ENCODE peak calls at places on chromosomes 1 and 21, in six cellular contexts. One of them, this sample, is unnamed. For H3K4me1 and H3K79me1, the result is how much of the 10 kb centered on the place peaks cover.

GRCh38 chr1:8412183-8412831 is 94.4 kb downstream of the SLC45A1 start:
- DNase-seq in IMR-90: peak
- DNase-seq in neuronal stem cell: no peak
- DNase-seq in H1: no peak
- DNase-seq in trophoblast cell: no peak
- DNase-seq in H9: no peak
- DNase-seq in this sample: peak

GRCh38 chr1:233707906-233708292 is 94.0 kb downstream of the KCNK1 start:
- DNase-seq in IMR-90: no peak
- DNase-seq in neuronal stem cell: no peak
- DNase-seq in H1: no peak
- DNase-seq in trophoblast cell: no peak
- DNase-seq in H9: no peak
- DNase-seq in this sample: no peak

GRCh38 chr1:110798691-110799256 is 74.2 kb upstream of the CD53 start:
- DNase-seq in IMR-90: no peak
- DNase-seq in neuronal stem cell: no peak
- DNase-seq in H1: no peak
- DNase-seq in trophoblast cell: no peak
- DNase-seq in H9: no peak
- DNase-seq in this sample: no peak

GRCh38 chr1:245583081-245583480 is 428.3 kb downstream of the KIF26B start:
- DNase-seq in IMR-90: peak
- DNase-seq in neuronal stem cell: no peak
- DNase-seq in H1: no peak
- DNase-seq in trophoblast cell: peak
- DNase-seq in H9: no peak
- DNase-seq in this sample: no peak

GRCh38 chr21:29526545-29526944 is 227.8 kb downstream of the BACH1 start:
- DNase-seq in IMR-90: no peak
- DNase-seq in neuronal stem cell: no peak
- DNase-seq in H1: no peak
- DNase-seq in trophoblast cell: no peak
- DNase-seq in H9: no peak
- DNase-seq in this sample: no peak

GRCh38 chr1:58982259-58982998 is 198.6 kb upstream of the JUN start:
- DNase-seq in IMR-90: no peak
- DNase-seq in neuronal stem cell: no peak
- DNase-seq in H1: no peak
- DNase-seq in trophoblast cell: no peak
- DNase-seq in H9: no peak
- DNase-seq in this sample: peak

GRCh38 chr1:66996018-66996682 is 57.8 kb downstream of the SLC35D1 start:
- DNase-seq in IMR-90: peak
- DNase-seq in neuronal stem cell: peak
- DNase-seq in H1: peak
- DNase-seq in trophoblast cell: peak
- DNase-seq in H9: peak
- DNase-seq in this sample: peak

GRCh38 chr1:82920418-82921248 is 1078.3 kb downstream of the TTLL7 start:
- DNase-seq in IMR-90: no peak
- DNase-seq in neuronal stem cell: no peak
- DNase-seq in H1: no peak
- DNase-seq in trophoblast cell: no peak
- DNase-seq in H9: no peak
- DNase-seq in this sample: peak

GRCh38 chr21:32048353-32048752 is 175.5 kb downstream of the HUNK start:
- DNase-seq in IMR-90: no peak
- DNase-seq in neuronal stem cell: no peak
- DNase-seq in H1: no peak
- DNase-seq in trophoblast cell: no peak
- DNase-seq in H9: peak
- DNase-seq in this sample: no peak

GRCh38 chr1:158112994-158113758 is 67.5 kb upstream of the CD1D start:
- DNase-seq in IMR-90: peak
- DNase-seq in neuronal stem cell: peak
- DNase-seq in H1: peak
- DNase-seq in trophoblast cell: no peak
- DNase-seq in H9: peak
- DNase-seq in this sample: peak

GRCh38 chr1:170162385-170163226 is 16.8 kb downstream of the NTMT2 start:
- DNase-seq in IMR-90: peak
- DNase-seq in neuronal stem cell: peak
- DNase-seq in H1: no peak
- DNase-seq in trophoblast cell: peak
- DNase-seq in H9: no peak
- DNase-seq in this sample: peak

GRCh38 chr1:111406325-111406768 is 21.2 kb downstream of the OVGP1 start:
- DNase-seq in IMR-90: peak
- DNase-seq in neuronal stem cell: no peak
- DNase-seq in H1: no peak
- DNase-seq in trophoblast cell: no peak
- DNase-seq in H9: no peak
- DNase-seq in this sample: no peak

GRCh38 chr1:91684599-91685196 is 184.0 kb downstream of the CDC7 start:
- DNase-seq in IMR-90: peak
- DNase-seq in neuronal stem cell: no peak
- DNase-seq in H1: no peak
- DNase-seq in trophoblast cell: no peak
- DNase-seq in H9: no peak
- DNase-seq in this sample: peak

GRCh38 chr1:175402336-175402735 is 209.8 kb upstream of the KIAA0040 start:
- DNase-seq in IMR-90: no peak
- DNase-seq in neuronal stem cell: no peak
- DNase-seq in H1: no peak
- DNase-seq in trophoblast cell: no peak
- DNase-seq in H9: no peak
- DNase-seq in this sample: peak

GRCh38 chr1:201759194-201759814 is 69.7 kb upstream of the IPO9 start:
- DNase-seq in IMR-90: peak
- DNase-seq in neuronal stem cell: no peak
- DNase-seq in H1: no peak
- DNase-seq in trophoblast cell: no peak
- DNase-seq in H9: no peak
- DNase-seq in this sample: peak

GRCh38 chr1:8382051-8382505 is 64.2 kb downstream of the SLC45A1 start:
- DNase-seq in IMR-90: no peak
- DNase-seq in neuronal stem cell: peak
- DNase-seq in H1: no peak
- DNase-seq in trophoblast cell: no peak
- DNase-seq in H9: no peak
- DNase-seq in this sample: no peak

GRCh38 chr21:34031835-34032370 is 41.5 kb upstream of the MRPS6 start:
- DNase-seq in IMR-90: no peak
- DNase-seq in neuronal stem cell: no peak
- DNase-seq in H1: no peak
- DNase-seq in trophoblast cell: no peak
- DNase-seq in H9: no peak
- DNase-seq in this sample: no peak

GRCh38 chr1:234979316-234980223 is 149.1 kb downstream of the TOMM20 start:
- DNase-seq in IMR-90: no peak
- DNase-seq in neuronal stem cell: no peak
- DNase-seq in H1: no peak
- DNase-seq in trophoblast cell: no peak
- DNase-seq in H9: no peak
- DNase-seq in this sample: no peak

GRCh38 chr1:116951175-116951935 is 41.6 kb downstream of the PTGFRN start:
- DNase-seq in IMR-90: peak
- DNase-seq in neuronal stem cell: no peak
- DNase-seq in H1: peak
- DNase-seq in trophoblast cell: peak
- DNase-seq in H9: no peak
- DNase-seq in this sample: peak

GRCh38 chr1:100799954-100800612 is 80.5 kb downstream of the VCAM1 start:
- DNase-seq in IMR-90: peak
- DNase-seq in neuronal stem cell: no peak
- DNase-seq in H1: no peak
- DNase-seq in trophoblast cell: no peak
- DNase-seq in H9: no peak
- DNase-seq in this sample: peak

GRCh38 chr1:209409786-209410185 is 173.7 kb upstream of the CAMK1G start:
- DNase-seq in IMR-90: peak
- DNase-seq in neuronal stem cell: no peak
- DNase-seq in H1: no peak
- DNase-seq in trophoblast cell: peak
- DNase-seq in H9: no peak
- DNase-seq in this sample: peak

GRCh38 chr1:53328490-53329182 is 766 bp upstream of the LRP8 start:
- DNase-seq in IMR-90: no peak
- DNase-seq in neuronal stem cell: peak
- DNase-seq in H1: peak
- DNase-seq in trophoblast cell: no peak
- DNase-seq in H9: peak
- DNase-seq in this sample: peak

GRCh38 chr1:151829352-151830046 is 2.1 kb downstream of the RORC start:
- DNase-seq in IMR-90: no peak
- DNase-seq in neuronal stem cell: no peak
- DNase-seq in H1: no peak
- DNase-seq in trophoblast cell: no peak
- DNase-seq in H9: no peak
- DNase-seq in this sample: no peak

GRCh38 chr21:36917487-36918158 is 48.8 kb downstream of the HLCS start:
- DNase-seq in IMR-90: peak
- DNase-seq in neuronal stem cell: peak
- DNase-seq in H1: peak
- DNase-seq in trophoblast cell: peak
- DNase-seq in H9: peak
- DNase-seq in this sample: peak

DNA sequence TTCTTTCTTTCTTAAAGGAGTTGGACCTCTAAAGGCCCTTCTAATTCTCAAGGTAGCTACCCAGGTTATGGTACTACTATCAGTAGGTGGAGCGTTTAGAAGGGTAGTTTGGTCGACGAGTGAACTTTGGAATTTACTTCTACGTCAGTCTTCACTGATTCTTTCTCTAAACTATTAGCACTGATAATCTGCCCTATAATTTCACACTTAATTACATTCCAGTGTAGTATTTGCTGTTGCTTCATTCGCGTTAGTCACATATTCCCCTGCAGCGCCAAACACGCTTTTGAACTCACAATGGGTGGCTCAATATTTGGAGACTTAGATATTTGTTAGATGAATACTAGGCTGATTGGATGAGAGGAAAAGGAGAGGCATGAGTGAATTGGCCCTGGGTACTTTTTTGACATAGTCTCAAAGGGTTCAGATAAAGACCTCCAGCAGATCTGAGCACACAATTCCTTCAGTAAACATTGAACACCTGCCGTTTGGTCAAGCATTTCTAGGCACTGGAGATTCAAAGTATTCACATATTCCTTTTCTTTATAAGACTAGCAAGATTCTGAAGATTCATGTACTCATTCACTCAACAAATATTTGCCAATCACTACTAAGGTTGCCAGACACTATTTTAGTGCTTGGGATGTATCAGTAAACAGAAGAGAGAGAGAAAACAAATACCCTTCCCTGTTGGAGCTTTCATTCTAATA is 929 bp upstream of the FOXJ3 start:
- DNase-seq in IMR-90: peak
- DNase-seq in neuronal stem cell: no peak
- DNase-seq in H1: no peak
- DNase-seq in trophoblast cell: peak
- DNase-seq in H9: no peak
- DNase-seq in this sample: peak
- H3K14ac ChIP-seq in IMR-90: peak
- H3K14ac ChIP-seq in neuronal stem cell: no peak
- H3K14ac ChIP-seq in H1: no peak
- H3K14ac ChIP-seq in trophoblast cell: peak
- H3K14ac ChIP-seq in H9: peak
- H3K14ac ChIP-seq in this sample: no peak

DNA sequence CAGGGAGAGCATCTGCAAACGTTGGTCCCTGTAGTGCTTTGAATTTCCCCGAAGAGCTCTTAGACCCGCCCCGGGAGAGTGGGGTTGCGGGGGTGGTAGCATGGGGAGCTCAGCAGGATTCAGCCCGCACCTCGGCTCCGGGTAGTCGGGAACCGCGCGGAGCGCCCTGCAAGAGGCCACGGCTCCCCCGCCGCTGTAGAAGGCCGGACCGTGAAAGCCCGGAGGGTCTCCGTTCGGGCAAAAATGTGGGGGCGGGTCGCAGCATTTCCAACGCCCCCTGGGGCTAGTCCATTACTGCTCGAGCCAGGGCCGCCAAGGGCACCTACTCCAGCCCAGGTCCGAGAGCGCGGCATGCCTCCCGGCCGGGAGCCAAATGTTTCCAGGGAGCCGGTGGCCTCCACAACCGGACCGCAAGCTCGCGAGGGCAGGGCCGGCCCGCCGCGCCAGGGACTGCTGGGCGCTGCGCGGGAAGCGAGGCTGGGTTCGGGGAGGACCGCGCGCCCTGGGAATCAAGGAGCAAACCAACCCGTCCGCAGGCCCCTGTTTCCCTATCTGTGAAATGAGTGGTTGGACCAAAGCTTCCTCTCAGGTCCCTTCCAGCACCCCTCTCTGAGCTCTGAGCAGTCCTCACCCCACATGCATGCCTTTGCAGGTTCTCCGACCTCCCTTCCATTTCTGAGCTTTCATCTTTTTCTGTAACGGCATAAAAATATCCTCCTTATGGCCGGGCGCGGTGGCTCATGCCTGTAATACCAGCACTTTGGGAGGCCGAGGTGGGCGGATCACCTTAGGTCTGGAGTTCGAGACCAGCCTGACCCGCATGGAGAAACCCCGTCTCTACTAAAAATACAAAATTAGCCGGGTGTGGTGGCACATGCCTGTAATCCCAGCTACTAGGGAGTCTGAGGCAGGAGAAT is 777 bp upstream of the TMEM63A start:
- DNase-seq in IMR-90: peak
- DNase-seq in neuronal stem cell: peak
- DNase-seq in H1: no peak
- DNase-seq in trophoblast cell: no peak
- DNase-seq in H9: peak
- DNase-seq in this sample: peak
- H3K4me1 ChIP-seq in IMR-90: under half
- H3K4me1 ChIP-seq in neuronal stem cell: under half
- H3K4me1 ChIP-seq in H1: under half
- H3K4me1 ChIP-seq in trophoblast cell: under half
- H3K4me1 ChIP-seq in H9: under half
- H3K4me1 ChIP-seq in this sample: under half

DNA sequence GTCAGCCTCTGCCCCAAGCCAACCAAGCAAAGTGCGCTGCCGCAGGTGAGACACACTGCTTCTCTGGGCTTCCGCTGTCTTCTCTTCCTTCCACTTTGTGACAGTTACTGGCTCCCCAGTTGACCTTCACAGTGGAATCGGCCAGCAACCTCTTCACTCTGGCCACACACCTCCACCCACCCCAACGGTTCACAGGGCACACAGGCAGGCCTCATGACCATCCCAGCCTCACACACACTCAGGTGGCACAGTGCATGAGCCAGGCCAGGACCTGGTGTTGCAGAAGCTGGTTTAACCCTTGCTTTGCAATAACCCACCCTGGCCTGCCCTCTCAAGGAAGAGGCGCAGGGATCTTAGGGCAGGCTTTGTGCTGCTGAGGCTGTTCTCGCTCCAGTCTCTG is 69.2 kb downstream of the SSBP3 start:
- DNase-seq in IMR-90: no peak
- DNase-seq in neuronal stem cell: no peak
- DNase-seq in H1: no peak
- DNase-seq in trophoblast cell: no peak
- DNase-seq in H9: no peak
- DNase-seq in this sample: no peak
- H3K79me1 ChIP-seq in IMR-90: half or more
- H3K79me1 ChIP-seq in neuronal stem cell: under half
- H3K79me1 ChIP-seq in H1: under half
- H3K79me1 ChIP-seq in trophoblast cell: under half
- H3K79me1 ChIP-seq in H9: under half
- H3K79me1 ChIP-seq in this sample: under half

GRCh38 chr1:183619719-183620118 is 15.9 kb downstream of the ARPC5 start:
- DNase-seq in IMR-90: no peak
- DNase-seq in neuronal stem cell: no peak
- DNase-seq in H1: no peak
- DNase-seq in trophoblast cell: no peak
- DNase-seq in H9: no peak
- DNase-seq in this sample: no peak
- H3K14ac ChIP-seq in IMR-90: no peak
- H3K14ac ChIP-seq in neuronal stem cell: no peak
- H3K14ac ChIP-seq in H1: no peak
- H3K14ac ChIP-seq in trophoblast cell: no peak
- H3K14ac ChIP-seq in H9: no peak
- H3K14ac ChIP-seq in this sample: no peak

This sample was measured in mesenchymal stem cell.